ENCODE peak calls at places on chromosomes 13 and 19, in six cellular contexts. N is endothelial cell of umbilical vein, M is A549, A is GM12878, V is HepG2, E is K562. Z is an unnamed sample.

GRCh38 chr19:36939153-36939552 is 23.0 kb downstream of the ZNF568 start:
- DNase-seq in V (no peak), M (no peak), N (no peak), E (no peak), A (no peak), Z (peak)

GRCh38 chr13:113211774-113212173 is 2.4 kb downstream of the CUL4A start:
- DNase-seq in E (no peak), V (peak), N (no peak), A (no peak), M (peak), Z (peak)

GRCh38 chr13:24161980-24162517 is 1.5 kb downstream of the SPATA13 start:
- DNase-seq in V (no peak), M (no peak), E (no peak), N (no peak), A (no peak), Z (no peak)

GRCh38 chr13:106619688-106620555 is 52.0 kb upstream of the ARGLU1 start:
- DNase-seq in N (peak), M (peak), E (peak), V (peak), A (peak), Z (peak)

GRCh38 chr19:15015946-15016542 is 33.2 kb upstream of the CASP14 start:
- DNase-seq in N (peak), M (no peak), V (peak), E (peak), A (no peak), Z (peak)

GRCh38 chr19:22617614-22618325 is 16.4 kb upstream of the ZNF492 start:
- DNase-seq in V (no peak), M (no peak), A (no peak), N (no peak), E (no peak), Z (no peak)

GRCh38 chr19:54133957-54134590 is 3.5 kb upstream of the CNOT3 start:
- DNase-seq in N (no peak), V (no peak), E (no peak), M (no peak), A (no peak), Z (no peak)

GRCh38 chr13:26949701-26950345 is 189.2 kb upstream of the GPR12 start:
- DNase-seq in A (no peak), M (no peak), E (no peak), N (no peak), V (no peak), Z (no peak)

GRCh38 chr13:32229443-32229842 is 85.7 kb downstream of the ZAR1L start:
- DNase-seq in M (no peak), A (no peak), E (no peak), N (no peak), V (no peak), Z (no peak)

GRCh38 chr13:23741879-23742510 is 147.2 kb downstream of the MIPEP start:
- DNase-seq in M (peak), N (no peak), E (peak), V (no peak), A (no peak), Z (peak)

GRCh38 chr13:94205896-94206295 is 273.6 kb downstream of the DCT start:
- DNase-seq in V (no peak), M (no peak), N (no peak), A (no peak), E (no peak), Z (no peak)

GRCh38 chr13:97015661-97016350 is 21.5 kb upstream of the OXGR1 start:
- DNase-seq in M (no peak), E (no peak), A (no peak), N (no peak), V (no peak), Z (peak)

GRCh38 chr13:48231948-48232347 is 1.1 kb upstream of the ITM2B start:
- DNase-seq in N (no peak), M (no peak), V (no peak), A (no peak), E (no peak), Z (no peak)

GRCh38 chr19:29084266-29084665 is 128.7 kb downstream of the UQCRFS1 start:
- DNase-seq in E (peak), V (no peak), N (no peak), A (no peak), M (peak), Z (peak)

GRCh38 chr19:17616961-17617806 is 61.7 kb downstream of the COLGALT1 start:
- DNase-seq in M (peak), E (peak), V (peak), A (no peak), N (no peak), Z (peak)

GRCh38 chr19:17376935-17377600 is at the start of gene PLVAP:
- DNase-seq in V (no peak), A (no peak), E (peak), N (peak), M (no peak), Z (peak)

GRCh38 chr13:74930402-74931165 is 551.4 kb downstream of the TBC1D4 start:
- DNase-seq in M (no peak), V (no peak), N (peak), A (no peak), E (no peak), Z (no peak)

GRCh38 chr19:10662384-10663251 is 8.5 kb downstream of the ILF3 start:
- DNase-seq in A (no peak), E (no peak), N (no peak), M (no peak), V (no peak), Z (no peak)

GRCh38 chr19:18871543-18871942 is 24.4 kb downstream of the CERS1 start:
- DNase-seq in N (no peak), A (no peak), E (no peak), M (no peak), V (no peak), Z (no peak)

GRCh38 chr19:46878613-46879375 is 18.0 kb downstream of the ARHGAP35 start:
- DNase-seq in V (no peak), E (no peak), N (peak), A (no peak), M (no peak), Z (peak)

GRCh38 chr13:31951215-31951678 is 80.3 kb upstream of the FRY start:
- DNase-seq in M (no peak), A (peak), E (no peak), V (no peak), N (no peak), Z (peak)

GRCh38 chr19:29772696-29773095 is 39.1 kb upstream of the CCNE1 start:
- DNase-seq in A (no peak), E (no peak), M (no peak), V (no peak), N (no peak), Z (no peak)

GRCh38 chr19:16457195-16457953 is 14.4 kb downstream of the EPS15L1 start:
- DNase-seq in M (no peak), E (peak), N (peak), A (no peak), V (peak), Z (peak)

GRCh38 chr19:2455481-2456300 is 1.1 kb downstream of the LMNB2 start:
- DNase-seq in N (no peak), E (peak), V (no peak), A (no peak), M (no peak), Z (peak)

GRCh38 chr19:35901055-35901644 is 810 bp upstream of the NFKBID start:
- DNase-seq in N (no peak), M (no peak), E (no peak), A (no peak), V (no peak), Z (no peak)

GRCh38 chr13:113794086-113794485 is 35.1 kb downstream of the TMEM255B start:
- DNase-seq in M (no peak), E (no peak), N (no peak), A (no peak), V (no peak), Z (no peak)

GRCh38 chr13:76813874-76814273 is 72.3 kb downstream of the KCTD12 start:
- DNase-seq in A (no peak), N (no peak), M (peak), V (peak), E (no peak), Z (peak)

GRCh38 chr19:38674388-38675133 is 27.1 kb downstream of the ACTN4 start:
- DNase-seq in E (no peak), M (no peak), N (no peak), V (no peak), A (no peak), Z (no peak)

GRCh38 chr19:50365434-50366306 is at the start of gene NAPSA:
- DNase-seq in E (no peak), M (no peak), V (no peak), N (no peak), A (no peak), Z (no peak)

GRCh38 chr19:50371914-50372475 is 4.3 kb upstream of the NR1H2 start:
- DNase-seq in N (no peak), A (no peak), E (no peak), V (no peak), M (no peak), Z (peak)

GRCh38 chr19:50368649-50369570 is 3.5 kb upstream of the NAPSA start:
- DNase-seq in E (peak), A (peak), M (peak), N (peak), V (peak), Z (peak)
- TF ChIP-seq CTCF in E (peak), A (peak), M (peak), N (peak), V (peak), Z (peak)

GRCh38 chr19:33956941-33957340 is 160.3 kb downstream of the KCTD15 start:
- DNase-seq in V (no peak), N (no peak), A (no peak), M (no peak), E (no peak), Z (no peak)
- TF ChIP-seq MYC in V (no peak), N (no peak), A (no peak), M (no peak), E (no peak), Z (no peak)

GRCh38 chr19:48507911-48508439 is 3.7 kb downstream of the LMTK3 start:
- DNase-seq in E (no peak), N (no peak), A (no peak), M (no peak), V (no peak), Z (no peak)

GRCh38 chr19:48510421-48511268 is 990 bp downstream of the LMTK3 start:
- DNase-seq in N (peak), A (no peak), M (peak), E (peak), V (no peak), Z (peak)

GRCh38 chr19:48511321-48511731 is 309 bp downstream of the LMTK3 start:
- DNase-seq in V (no peak), E (no peak), M (no peak), A (no peak), N (no peak), Z (peak)

GRCh38 chr19:48508729-48509310 is 2.8 kb downstream of the LMTK3 start:
- DNase-seq in M (no peak), E (no peak), V (no peak), N (no peak), A (no peak), Z (peak)

DNA sequence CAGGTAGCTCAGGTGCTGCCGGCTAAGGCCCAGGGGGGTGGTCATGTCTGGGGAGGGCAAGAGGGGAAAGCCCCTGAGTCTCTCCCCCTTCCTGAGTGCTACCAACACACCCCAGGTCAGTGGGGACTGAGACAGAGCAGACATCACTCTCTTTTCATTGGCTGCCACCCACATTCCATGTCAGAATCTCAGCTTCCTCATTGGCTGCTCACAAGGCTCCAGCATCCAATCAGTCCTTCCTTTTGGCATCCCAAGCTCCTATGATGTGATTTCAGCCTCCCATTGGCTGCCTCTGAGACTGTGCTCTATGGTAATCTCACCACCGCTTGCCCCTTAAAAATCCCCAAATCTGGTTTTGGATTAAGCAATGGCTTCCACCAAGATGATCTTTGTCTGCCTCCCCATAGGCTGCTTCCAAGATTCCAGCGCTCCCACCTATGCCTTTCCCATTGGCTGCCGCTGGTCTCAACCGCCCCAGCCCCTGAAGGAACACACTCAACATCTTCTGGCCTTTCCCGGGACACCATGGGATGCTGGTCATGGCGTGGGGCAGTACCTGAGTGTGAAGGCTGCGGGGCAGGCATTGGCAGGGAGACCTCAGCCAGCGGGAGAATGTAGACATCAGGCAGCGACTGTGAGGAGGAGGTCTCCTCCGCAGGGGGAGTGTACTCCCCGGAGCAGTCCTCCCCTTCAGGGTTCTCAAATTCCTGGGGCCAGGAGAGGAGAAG is 2.0 kb downstream of the LMTK3 start:
- DNase-seq in V (no peak), M (peak), N (no peak), E (peak), A (no peak), Z (peak)
- TF ChIP-seq CTCF in V (no peak), M (no peak), N (no peak), E (no peak), A (no peak), Z (no peak)

DNA sequence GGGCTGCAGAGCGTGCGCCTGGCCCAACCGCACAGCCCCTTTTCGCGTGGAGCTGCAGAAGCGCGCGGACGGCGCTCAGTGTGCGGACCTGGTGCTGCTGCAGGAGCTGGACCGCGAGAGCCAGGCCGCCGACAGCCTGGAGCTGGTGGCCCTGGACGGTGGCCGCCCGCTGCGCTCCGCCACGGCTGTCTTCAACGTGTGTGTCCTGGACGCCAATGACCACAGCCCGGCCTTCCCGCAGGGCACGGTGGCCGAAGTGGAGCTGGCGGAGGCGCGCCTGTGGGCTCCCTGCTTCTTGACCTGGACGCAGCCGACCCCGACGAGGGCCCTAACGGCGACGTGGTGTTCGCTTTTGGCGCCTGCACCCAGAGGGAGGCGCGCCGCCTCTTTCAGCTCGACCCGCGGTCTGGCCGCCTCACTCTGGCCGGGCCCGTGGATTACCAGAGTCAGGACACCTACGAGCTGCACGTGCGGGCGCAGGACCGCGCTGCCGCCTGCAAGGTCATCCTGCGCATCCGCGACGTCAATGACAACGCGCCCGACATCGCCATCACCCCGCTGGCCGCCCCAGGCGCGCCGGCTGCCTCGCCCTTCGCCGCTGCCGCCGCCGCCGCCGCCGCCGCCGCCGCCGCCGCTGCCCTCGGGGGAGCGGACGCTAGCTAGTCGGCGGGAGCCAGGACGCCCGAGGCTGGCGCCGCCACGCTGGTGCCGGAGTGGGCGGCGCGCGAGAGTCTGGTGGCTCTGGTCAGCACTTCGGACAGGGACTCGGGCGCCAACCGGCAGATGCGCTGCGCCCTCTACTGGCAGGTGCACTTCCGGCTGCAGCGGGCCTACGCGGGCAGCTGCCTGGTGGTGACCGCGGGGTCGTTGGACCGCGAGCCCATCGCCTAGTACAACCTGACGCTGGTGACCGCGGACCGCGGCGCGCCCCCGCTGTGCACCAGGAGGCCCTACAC is 172.2 kb downstream of the OLFM4 start:
- DNase-seq in E (no peak), M (no peak), A (no peak), V (no peak), N (no peak), Z (no peak)
- TF ChIP-seq MYC in E (no peak), M (no peak), A (no peak), V (no peak), N (no peak), Z (no peak)

GRCh38 chr13:44879452-44880058 is 109.7 kb downstream of the NUFIP1 start:
- DNase-seq in N (peak), M (peak), A (peak), V (no peak), E (no peak), Z (peak)

GRCh38 chr13:44874176-44874575 is 115.1 kb downstream of the NUFIP1 start:
- DNase-seq in N (no peak), V (no peak), M (no peak), E (no peak), A (no peak), Z (no peak)

GRCh38 chr13:44874886-44875630 is 114.2 kb downstream of the NUFIP1 start:
- DNase-seq in M (no peak), E (no peak), A (no peak), V (no peak), N (no peak), Z (no peak)

GRCh38 chr13:44873486-44873885 is 115.8 kb downstream of the NUFIP1 start:
- DNase-seq in N (no peak), M (no peak), V (no peak), E (no peak), A (no peak), Z (no peak)

DNA sequence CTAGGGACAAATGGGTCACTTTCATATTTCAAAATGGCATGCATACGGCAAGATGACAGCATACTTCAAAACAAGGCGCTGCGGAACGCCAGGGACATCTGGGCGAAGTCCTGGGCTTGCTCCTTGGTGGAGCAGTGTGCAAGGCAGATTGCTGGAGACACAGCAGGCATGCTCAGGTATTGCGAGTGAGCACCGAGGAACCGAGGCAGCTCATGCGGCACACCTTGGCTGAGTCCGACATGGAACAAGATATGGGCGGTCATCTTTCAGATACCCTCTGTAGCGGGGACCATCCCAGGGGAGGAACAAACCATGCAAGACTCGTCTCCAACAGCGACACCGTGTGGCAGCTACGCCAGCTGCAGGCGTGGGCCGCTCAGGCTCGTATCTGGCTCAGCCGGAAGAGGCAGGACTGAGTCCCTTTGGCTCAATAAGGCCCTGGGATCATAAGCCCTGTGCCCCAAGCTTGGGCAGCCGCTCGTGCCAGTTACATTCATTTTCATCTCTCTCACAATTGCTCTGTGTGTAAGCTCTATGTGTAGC is 112.4 kb downstream of the NUFIP1 start:
- DNase-seq in N (no peak), M (peak), A (no peak), E (peak), V (no peak), Z (peak)
- TF ChIP-seq CTCF in N (peak), M (no peak), A (peak), E (peak), V (peak), Z (peak)

GRCh38 chr19:5541456-5541855 is 26.3 kb downstream of the TINCR start:
- DNase-seq in V (no peak), M (no peak), N (no peak), A (no peak), E (no peak), Z (no peak)
- TF ChIP-seq MYC in V (no peak), M (no peak), N (no peak), A (no peak), E (no peak), Z (no peak)

GRCh38 chr19:41377977-41378707 is 1.8 kb downstream of the TMEM91 start:
- DNase-seq in E (peak), A (no peak), V (no peak), M (no peak), N (no peak), Z (no peak)
- TF ChIP-seq CTCF in E (no peak), A (peak), V (no peak), M (no peak), N (no peak), Z (no peak)

DNA sequence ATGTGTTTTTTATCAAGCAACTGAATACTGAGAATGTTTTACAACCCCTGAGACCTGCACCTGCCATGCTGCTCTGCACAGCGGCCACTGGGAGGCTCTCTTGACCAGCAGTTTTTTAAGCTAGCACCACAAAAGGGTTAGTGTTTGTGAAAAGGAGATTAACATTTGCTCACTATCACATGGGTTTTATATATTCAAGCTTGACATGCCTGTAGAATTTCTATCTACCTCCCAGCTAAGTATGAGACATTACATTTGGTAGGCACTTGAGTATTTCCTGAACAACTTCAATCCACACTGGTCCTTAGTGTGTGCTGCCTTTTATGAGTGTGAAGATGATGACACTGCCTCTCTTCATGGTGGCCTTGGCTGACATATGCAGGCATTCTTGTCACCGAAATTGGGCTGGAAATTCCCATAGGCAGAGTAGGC is 1238.9 kb downstream of the UQCRFS1 start:
- DNase-seq in E (peak), V (peak), M (peak), A (peak), N (no peak), Z (peak)
- TF ChIP-seq MYC in E (no peak), V (no peak), M (no peak), A (no peak), N (no peak), Z (no peak)